ENCODE peak calls at places on chromosomes 5 and 9, in nine cellular contexts. Q is stimulated activated CD4-positive, alpha-beta T cell treated with anti-CD3 and anti-CD28 coated beads, Interleukin-4, amount 100 ng/mL, for 4 hours; N is GM03348; R is epithelial cell of esophagus; C is NAMALWA; W is fibroblast of lung; U is anterior cingulate cortex; B is Caco-2; I is stimulated activated naive CD4-positive, alpha-beta T cell. P is an unnamed sample.

GRCh38 chr5:89037090-89037489 is 154.1 kb upstream of the MEF2C start:
- DNase-seq in I (no peak), Q (no peak), R (peak), U (no peak), B (no peak), N (peak), W (no peak), C (no peak), P (no peak)

GRCh38 chr9:116549061-116549664 is 137.9 kb upstream of the TRIM32 start:
- DNase-seq in I (no peak), C (no peak), B (peak), R (peak), Q (no peak), U (no peak), W (peak), N (peak), P (peak)

GRCh38 chr9:136626740-136627642 is 35.7 kb upstream of the EGFL7 start:
- DNase-seq in N (no peak), U (no peak), R (peak), W (no peak), Q (no peak), I (no peak), B (peak), C (no peak), P (no peak)

GRCh38 chr5:150350524-150351344 is 6.8 kb upstream of the TCOF1 start:
- DNase-seq in B (peak), N (peak), W (peak), I (peak), Q (peak), U (peak), C (peak), R (peak), P (peak)

GRCh38 chr5:172830876-172831662 is 3.0 kb upstream of the ERGIC1 start:
- DNase-seq in B (no peak), I (no peak), U (no peak), Q (no peak), N (peak), W (peak), R (peak), C (no peak), P (no peak)

GRCh38 chr5:57215629-57216195 is 41.9 kb downstream of the GPBP1 start:
- DNase-seq in C (no peak), W (peak), R (peak), U (no peak), I (no peak), Q (no peak), N (no peak), B (no peak), P (no peak)

GRCh38 chr9:3646226-3646625 is 120.4 kb upstream of the RFX3 start:
- DNase-seq in Q (no peak), I (no peak), C (no peak), U (no peak), R (no peak), W (no peak), B (no peak), N (no peak), P (no peak)

GRCh38 chr9:18327106-18327505 is 146.8 kb upstream of the ADAMTSL1 start:
- DNase-seq in R (no peak), U (no peak), B (no peak), W (peak), I (no peak), N (no peak), C (no peak), Q (no peak), P (no peak)

GRCh38 chr5:141121563-141121962 is at the start of gene PCDHB4:
- DNase-seq in R (no peak), N (no peak), U (no peak), I (no peak), W (peak), B (no peak), Q (no peak), C (no peak), P (no peak)